ENCODE peak calls at places on chromosomes 4 and X, in six cellular contexts. T is endothelial cell; M is NCI-H774; V is dorsolateral prefrontal cortex; Y is KG1; P is CD4-positive, alpha-beta T cell. A is an unnamed sample.

GRCh38 chr4:113987382-113987930 is 8.0 kb upstream of the ARSJ start:
- DNase-seq in T (no peak), M (no peak), V (no peak), Y (no peak), P (no peak), A (no peak)

GRCh38 chrX:49878128-49878833 is 1.0 kb upstream of the USP27X start:
- DNase-seq in T (no peak), M (no peak), V (no peak), Y (no peak), P (no peak), A (no peak)

GRCh38 chr4:38930696-38931095 is 63.1 kb downstream of the FAM114A1 start:
- DNase-seq in T (no peak), M (no peak), V (no peak), Y (no peak), P (no peak), A (no peak)

GRCh38 chrX:134693644-134694043 is 35.4 kb upstream of the PLAC1 start:
- DNase-seq in T (no peak), M (no peak), V (no peak), Y (no peak), P (no peak), A (no peak)

GRCh38 chr4:153988446-153988845 is 199.6 kb upstream of the SFRP2 start:
- DNase-seq in T (no peak), M (no peak), V (no peak), Y (no peak), P (no peak), A (no peak)

GRCh38 chr4:185914583-185915199 is 102.7 kb upstream of the SORBS2 start:
- DNase-seq in T (no peak), M (no peak), V (no peak), Y (no peak), P (no peak), A (no peak)

GRCh38 chr4:130395871-130396270 is 1299.9 kb downstream of the C4orf33 start:
- DNase-seq in T (no peak), M (no peak), V (no peak), Y (no peak), P (no peak), A (no peak)

GRCh38 chr4:188218392-188218791 is 79.2 kb downstream of the TRIML1 start:
- DNase-seq in T (no peak), M (no peak), V (no peak), Y (no peak), P (no peak), A (no peak)

GRCh38 chrX:114842181-114842580 is 175.2 kb downstream of the IL13RA2 start:
- DNase-seq in T (no peak), M (no peak), V (no peak), Y (no peak), P (no peak), A (no peak)

GRCh38 chrX:53115550-53115874 is 21.6 kb downstream of the KANTR start:
- DNase-seq in T (no peak), M (no peak), V (no peak), Y (no peak), P (no peak), A (no peak)

GRCh38 chr4:147837435-147837834 is 105.5 kb downstream of the ARHGAP10 start:
- DNase-seq in T (no peak), M (no peak), V (no peak), Y (no peak), P (no peak), A (no peak)

GRCh38 chr4:6071959-6072720 is 53.9 kb upstream of the C4orf50 start:
- DNase-seq in T (no peak), M (peak; percentile 47), V (no peak), Y (no peak), P (no peak), A (peak; percentile 20)

GRCh38 chr4:8917321-8917811 is 45.7 kb upstream of the HMX1 start:
- DNase-seq in T (no peak), M (no peak), V (no peak), Y (no peak), P (no peak), A (no peak)

GRCh38 chr4:52957220-52957686 is 95.1 kb downstream of the RASL11B start:
- DNase-seq in T (no peak), M (peak; percentile 67), V (no peak), Y (no peak), P (no peak), A (peak; percentile 18)

GRCh38 chr4:82493721-82494425 is 63.5 kb downstream of the ENOPH1 start:
- DNase-seq in T (no peak), M (no peak), V (no peak), Y (peak; percentile 10), P (no peak), A (no peak)

GRCh38 chr4:82798168-82799005 is at the start of gene SCD5:
- DNase-seq in T (peak; percentile 35), M (peak; percentile 25), V (peak; percentile 76), Y (no peak), P (no peak), A (peak; percentile 60)

GRCh38 chr4:81424336-81424735 is 47.4 kb downstream of the RASGEF1B start:
- DNase-seq in T (no peak), M (no peak), V (no peak), Y (no peak), P (no peak), A (no peak)

GRCh38 chr4:22873899-22874298 is 181.2 kb downstream of the GBA3 start:
- DNase-seq in T (no peak), M (no peak), V (no peak), Y (no peak), P (no peak), A (no peak)

GRCh38 chr4:169160825-169161224 is 109.9 kb downstream of the SH3RF1 start:
- DNase-seq in T (no peak), M (no peak), V (no peak), Y (no peak), P (no peak), A (peak; percentile 16)

GRCh38 chr4:175971393-175972179 is 94.1 kb upstream of the WDR17 start:
- DNase-seq in T (no peak), M (no peak), V (no peak), Y (no peak), P (no peak), A (no peak)

GRCh38 chr4:166077782-166078181 is 204.7 kb downstream of the TLL1 start:
- DNase-seq in T (no peak), M (no peak), V (no peak), Y (no peak), P (no peak), A (no peak)

GRCh38 chrX:145502670-145503069 is 255.4 kb downstream of the SPANXN1 start:
- DNase-seq in T (no peak), M (no peak), V (no peak), Y (no peak), P (no peak), A (no peak)

GRCh38 chr4:105558277-105558676 is 5.9 kb downstream of the ARHGEF38 start:
- DNase-seq in T (no peak), M (no peak), V (no peak), Y (no peak), P (no peak), A (no peak)

GRCh38 chrX:123086768-123087167 is 97.3 kb upstream of the GRIA3 start:
- DNase-seq in T (no peak), M (no peak), V (no peak), Y (no peak), P (no peak), A (no peak)

GRCh38 chrX:24981030-24981429 is 34.7 kb downstream of the ARX start:
- DNase-seq in T (no peak), M (no peak), V (no peak), Y (no peak), P (no peak), A (no peak)

GRCh38 chrX:46953597-46953996 is 41.4 kb downstream of the JADE3 start:
- DNase-seq in T (no peak), M (no peak), V (no peak), Y (no peak), P (no peak), A (no peak)

GRCh38 chrX:154731881-154732280 is 19.0 kb downstream of the GAB3 start:
- DNase-seq in T (no peak), M (no peak), V (no peak), Y (no peak), P (no peak), A (no peak)

GRCh38 chr4:13322681-13323101 is 161.4 kb downstream of the RAB28 start:
- DNase-seq in T (no peak), M (no peak), V (no peak), Y (no peak), P (no peak), A (no peak)

GRCh38 chr4:97330915-97331314 is 812.4 kb downstream of the STPG2 start:
- DNase-seq in T (no peak), M (no peak), V (no peak), Y (no peak), P (no peak), A (no peak)

GRCh38 chrX:11724122-11725017 is 33.7 kb upstream of the MSL3 start:
- DNase-seq in T (peak; percentile 6), M (no peak), V (no peak), Y (no peak), P (no peak), A (no peak)

GRCh38 chrX:142089193-142089592 is 115.9 kb downstream of the MAGEC2 start:
- DNase-seq in T (no peak), M (no peak), V (no peak), Y (no peak), P (no peak), A (no peak)

GRCh38 chrX:826026-826425 is 195.4 kb downstream of the SHOX start:
- DNase-seq in T (no peak), M (no peak), V (no peak), Y (no peak), P (no peak), A (no peak)

GRCh38 chrX:83511208-83511607 is 3.1 kb downstream of the POU3F4 start:
- DNase-seq in T (peak; percentile 26), M (no peak), V (no peak), Y (no peak), P (no peak), A (peak; percentile 28)